ENCODE peak calls at places on chromosomes 3 and 15, in nine cellular contexts. One of them, this sample, is unnamed. For H3K4me1, the result is how much of the 10 kb centered on the place peaks cover.

GRCh38 chr3:123584988-123585937 is at the start of gene HACD2:
- DNase-seq in OCI-LY7: peak
- DNase-seq in left lung: peak
- DNase-seq in breast epithelium: peak
- DNase-seq in A549: peak
- DNase-seq in pancreas: peak
- DNase-seq in keratinocyte: no peak
- DNase-seq in mammary epithelial cell: peak
- DNase-seq in stomach: peak
- DNase-seq in this sample: peak

GRCh38 chr3:118884748-118885206 is 149.9 kb downstream of the IGSF11 start:
- DNase-seq in OCI-LY7: peak
- DNase-seq in left lung: peak
- DNase-seq in breast epithelium: peak
- DNase-seq in A549: peak
- DNase-seq in pancreas: peak
- DNase-seq in keratinocyte: no peak
- DNase-seq in mammary epithelial cell: peak
- DNase-seq in stomach: peak
- DNase-seq in this sample: peak

GRCh38 chr3:48770187-48770502 is 53.1 kb upstream of the IP6K2 start:
- DNase-seq in OCI-LY7: no peak
- DNase-seq in left lung: no peak
- DNase-seq in breast epithelium: no peak
- DNase-seq in A549: no peak
- DNase-seq in pancreas: no peak
- DNase-seq in keratinocyte: no peak
- DNase-seq in mammary epithelial cell: no peak
- DNase-seq in stomach: no peak
- DNase-seq in this sample: no peak

GRCh38 chr3:44330444-44330843 is 8.1 kb upstream of the TCAIM start:
- DNase-seq in OCI-LY7: no peak
- DNase-seq in left lung: no peak
- DNase-seq in breast epithelium: no peak
- DNase-seq in A549: no peak
- DNase-seq in pancreas: no peak
- DNase-seq in keratinocyte: no peak
- DNase-seq in mammary epithelial cell: no peak
- DNase-seq in stomach: no peak
- DNase-seq in this sample: no peak

GRCh38 chr3:52346623-52347530 is 30.8 kb downstream of the DNAH1 start:
- DNase-seq in OCI-LY7: no peak
- DNase-seq in left lung: no peak
- DNase-seq in breast epithelium: no peak
- DNase-seq in A549: no peak
- DNase-seq in pancreas: peak
- DNase-seq in keratinocyte: no peak
- DNase-seq in mammary epithelial cell: peak
- DNase-seq in stomach: no peak
- DNase-seq in this sample: no peak

GRCh38 chr3:22713936-22714335 is 489.2 kb upstream of the UBE2E2 start:
- DNase-seq in OCI-LY7: no peak
- DNase-seq in left lung: no peak
- DNase-seq in breast epithelium: no peak
- DNase-seq in A549: peak
- DNase-seq in pancreas: no peak
- DNase-seq in keratinocyte: no peak
- DNase-seq in mammary epithelial cell: peak
- DNase-seq in stomach: no peak
- DNase-seq in this sample: no peak

GRCh38 chr3:58163234-58163633 is 47.5 kb downstream of the DNASE1L3 start:
- DNase-seq in OCI-LY7: no peak
- DNase-seq in left lung: peak
- DNase-seq in breast epithelium: no peak
- DNase-seq in A549: no peak
- DNase-seq in pancreas: no peak
- DNase-seq in keratinocyte: no peak
- DNase-seq in mammary epithelial cell: no peak
- DNase-seq in stomach: no peak
- DNase-seq in this sample: no peak

GRCh38 chr3:49930922-49931321 is 1.3 kb upstream of the MON1A start:
- DNase-seq in OCI-LY7: peak
- DNase-seq in left lung: no peak
- DNase-seq in breast epithelium: no peak
- DNase-seq in A549: no peak
- DNase-seq in pancreas: no peak
- DNase-seq in keratinocyte: no peak
- DNase-seq in mammary epithelial cell: no peak
- DNase-seq in stomach: no peak
- DNase-seq in this sample: no peak

GRCh38 chr3:183213941-183214612 is 39.0 kb upstream of the B3GNT5 start:
- DNase-seq in OCI-LY7: peak
- DNase-seq in left lung: no peak
- DNase-seq in breast epithelium: no peak
- DNase-seq in A549: no peak
- DNase-seq in pancreas: no peak
- DNase-seq in keratinocyte: no peak
- DNase-seq in mammary epithelial cell: no peak
- DNase-seq in stomach: no peak
- DNase-seq in this sample: no peak

GRCh38 chr15:36778516-36778915 is 199.1 kb downstream of the CDIN1 start:
- DNase-seq in OCI-LY7: no peak
- DNase-seq in left lung: no peak
- DNase-seq in breast epithelium: no peak
- DNase-seq in A549: no peak
- DNase-seq in pancreas: no peak
- DNase-seq in keratinocyte: no peak
- DNase-seq in mammary epithelial cell: no peak
- DNase-seq in stomach: no peak
- DNase-seq in this sample: no peak

GRCh38 chr3:12932347-12932746 is 91.0 kb upstream of the RPL32 start:
- DNase-seq in OCI-LY7: no peak
- DNase-seq in left lung: no peak
- DNase-seq in breast epithelium: no peak
- DNase-seq in A549: no peak
- DNase-seq in pancreas: no peak
- DNase-seq in keratinocyte: no peak
- DNase-seq in mammary epithelial cell: no peak
- DNase-seq in stomach: no peak
- DNase-seq in this sample: peak

GRCh38 chr15:39066677-39067076 is 502.1 kb upstream of the RASGRP1 start:
- DNase-seq in OCI-LY7: no peak
- DNase-seq in left lung: no peak
- DNase-seq in breast epithelium: no peak
- DNase-seq in A549: no peak
- DNase-seq in pancreas: no peak
- DNase-seq in keratinocyte: no peak
- DNase-seq in mammary epithelial cell: no peak
- DNase-seq in stomach: no peak
- DNase-seq in this sample: no peak

GRCh38 chr3:148379763-148380162 is 317.9 kb upstream of the AGTR1 start:
- DNase-seq in OCI-LY7: peak
- DNase-seq in left lung: no peak
- DNase-seq in breast epithelium: no peak
- DNase-seq in A549: peak
- DNase-seq in pancreas: no peak
- DNase-seq in keratinocyte: no peak
- DNase-seq in mammary epithelial cell: peak
- DNase-seq in stomach: no peak
- DNase-seq in this sample: no peak

GRCh38 chr15:57387644-57388076 is 11.4 kb downstream of the CGNL1 start:
- DNase-seq in OCI-LY7: no peak
- DNase-seq in left lung: peak
- DNase-seq in breast epithelium: no peak
- DNase-seq in A549: no peak
- DNase-seq in pancreas: no peak
- DNase-seq in keratinocyte: no peak
- DNase-seq in mammary epithelial cell: no peak
- DNase-seq in stomach: no peak
- DNase-seq in this sample: peak

GRCh38 chr15:81002254-81003022 is 1.7 kb downstream of the TLNRD1 start:
- DNase-seq in OCI-LY7: no peak
- DNase-seq in left lung: peak
- DNase-seq in breast epithelium: no peak
- DNase-seq in A549: no peak
- DNase-seq in pancreas: peak
- DNase-seq in keratinocyte: no peak
- DNase-seq in mammary epithelial cell: no peak
- DNase-seq in stomach: no peak
- DNase-seq in this sample: no peak

GRCh38 chr3:94069242-94069813 is 6.5 kb downstream of the NSUN3 start:
- DNase-seq in OCI-LY7: peak
- DNase-seq in left lung: no peak
- DNase-seq in breast epithelium: no peak
- DNase-seq in A549: peak
- DNase-seq in pancreas: no peak
- DNase-seq in keratinocyte: no peak
- DNase-seq in mammary epithelial cell: no peak
- DNase-seq in stomach: no peak
- DNase-seq in this sample: no peak

GRCh38 chr15:58980351-58980939 is 7.0 kb upstream of the RNF111 start:
- DNase-seq in OCI-LY7: peak
- DNase-seq in left lung: no peak
- DNase-seq in breast epithelium: no peak
- DNase-seq in A549: peak
- DNase-seq in pancreas: no peak
- DNase-seq in keratinocyte: no peak
- DNase-seq in mammary epithelial cell: no peak
- DNase-seq in stomach: no peak
- DNase-seq in this sample: no peak

GRCh38 chr15:43246261-43246764 is 20.4 kb downstream of the TGM5 start:
- DNase-seq in OCI-LY7: no peak
- DNase-seq in left lung: no peak
- DNase-seq in breast epithelium: no peak
- DNase-seq in A549: no peak
- DNase-seq in pancreas: no peak
- DNase-seq in keratinocyte: no peak
- DNase-seq in mammary epithelial cell: no peak
- DNase-seq in stomach: no peak
- DNase-seq in this sample: no peak

DNA sequence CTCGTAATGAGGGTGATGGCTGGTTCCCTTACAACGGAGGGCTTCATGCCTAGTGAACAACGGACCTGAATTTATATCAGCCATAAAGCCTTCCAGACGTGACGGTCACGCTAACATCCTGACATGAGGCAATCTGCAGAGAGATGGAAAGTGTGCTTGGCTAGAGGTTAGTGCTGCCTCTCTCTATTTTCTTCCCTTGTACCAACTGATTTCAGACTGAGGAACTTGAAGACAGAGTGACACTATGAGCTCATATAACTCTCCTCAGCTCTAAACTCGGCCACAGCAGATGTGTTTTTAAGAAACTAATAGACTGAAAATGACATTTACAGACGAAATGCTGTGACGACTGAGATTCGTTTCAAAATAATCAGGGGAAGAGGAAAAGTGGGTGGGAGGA is 122.4 kb downstream of the XXYLT1 start:
- DNase-seq in OCI-LY7: peak
- DNase-seq in left lung: no peak
- DNase-seq in breast epithelium: no peak
- DNase-seq in A549: no peak
- DNase-seq in pancreas: no peak
- DNase-seq in keratinocyte: no peak
- DNase-seq in mammary epithelial cell: no peak
- DNase-seq in stomach: no peak
- DNase-seq in this sample: no peak
- H3K4me1 ChIP-seq in OCI-LY7: half or more
- H3K4me1 ChIP-seq in left lung: under half
- H3K4me1 ChIP-seq in breast epithelium: under half
- H3K4me1 ChIP-seq in A549: under half
- H3K4me1 ChIP-seq in pancreas: under half
- H3K4me1 ChIP-seq in keratinocyte: under half
- H3K4me1 ChIP-seq in mammary epithelial cell: under half
- H3K4me1 ChIP-seq in stomach: half or more
- H3K4me1 ChIP-seq in this sample: half or more

GRCh38 chr3:142003291-142003690 is 126.8 kb downstream of the ATP1B3 start:
- DNase-seq in OCI-LY7: no peak
- DNase-seq in left lung: no peak
- DNase-seq in breast epithelium: no peak
- DNase-seq in A549: no peak
- DNase-seq in pancreas: no peak
- DNase-seq in keratinocyte: no peak
- DNase-seq in mammary epithelial cell: no peak
- DNase-seq in stomach: no peak
- DNase-seq in this sample: no peak
- TF ChIP-seq CTCF in OCI-LY7: no peak
- TF ChIP-seq CTCF in left lung: no peak
- TF ChIP-seq CTCF in breast epithelium: no peak
- TF ChIP-seq CTCF in A549: no peak
- TF ChIP-seq CTCF in pancreas: no peak
- TF ChIP-seq CTCF in keratinocyte: no peak
- TF ChIP-seq CTCF in mammary epithelial cell: no peak
- TF ChIP-seq CTCF in stomach: no peak
- TF ChIP-seq CTCF in this sample: no peak

DNA sequence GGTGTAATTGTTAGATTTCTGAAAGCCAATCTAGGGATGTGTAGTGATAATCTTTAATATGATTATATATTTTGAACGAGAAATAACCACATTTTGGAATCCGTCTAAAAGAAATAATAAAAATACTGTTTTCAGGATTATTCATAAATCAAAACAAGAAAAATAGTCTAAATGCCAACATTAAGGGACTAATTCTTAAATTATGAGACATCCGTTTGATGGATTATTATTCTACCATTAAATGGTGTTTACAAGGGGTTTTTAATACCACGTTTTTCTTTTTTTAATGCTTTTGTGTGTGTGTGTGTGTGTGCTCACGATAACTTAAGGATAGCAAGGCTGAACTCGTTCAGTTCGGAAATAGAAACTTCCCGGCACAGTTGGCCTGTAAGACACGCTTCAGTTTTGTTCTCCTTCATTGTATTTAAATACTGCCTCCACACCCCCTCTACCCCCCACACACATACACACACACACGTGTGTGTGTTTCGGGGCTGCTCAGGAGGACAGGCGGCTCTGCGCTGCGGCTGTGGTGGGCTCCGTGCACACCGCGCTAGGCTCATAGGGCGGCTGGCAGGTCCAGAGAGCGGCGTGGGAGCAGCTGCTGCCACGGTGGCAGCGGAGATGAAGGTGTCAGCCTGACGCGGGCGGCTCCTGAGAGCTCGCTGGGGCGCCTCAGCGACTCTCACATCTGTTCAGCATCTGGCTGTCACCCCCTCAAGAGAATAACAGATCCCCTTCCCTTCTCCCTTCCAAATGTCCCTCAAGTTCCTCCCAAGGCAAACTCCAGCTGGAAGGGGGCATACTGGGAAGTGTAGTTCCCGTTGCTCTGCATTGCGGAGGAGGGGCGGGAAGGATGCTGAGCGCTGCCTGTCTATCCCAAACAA is 23.0 kb upstream of the ANP32A start:
- DNase-seq in OCI-LY7: peak
- DNase-seq in left lung: no peak
- DNase-seq in breast epithelium: no peak
- DNase-seq in A549: no peak
- DNase-seq in pancreas: no peak
- DNase-seq in keratinocyte: no peak
- DNase-seq in mammary epithelial cell: no peak
- DNase-seq in stomach: no peak
- DNase-seq in this sample: no peak
- H3K4me3 ChIP-seq in OCI-LY7: peak
- H3K4me3 ChIP-seq in left lung: peak
- H3K4me3 ChIP-seq in breast epithelium: peak
- H3K4me3 ChIP-seq in A549: peak
- H3K4me3 ChIP-seq in pancreas: peak
- H3K4me3 ChIP-seq in keratinocyte: peak
- H3K4me3 ChIP-seq in mammary epithelial cell: peak
- H3K4me3 ChIP-seq in stomach: peak
- H3K4me3 ChIP-seq in this sample: peak

GRCh38 chr15:74792227-74793016 is 10.5 kb downstream of the CSK start:
- DNase-seq in OCI-LY7: no peak
- DNase-seq in left lung: no peak
- DNase-seq in breast epithelium: no peak
- DNase-seq in A549: no peak
- DNase-seq in pancreas: no peak
- DNase-seq in keratinocyte: no peak
- DNase-seq in mammary epithelial cell: no peak
- DNase-seq in stomach: no peak
- DNase-seq in this sample: no peak
- H3K4me1 ChIP-seq in OCI-LY7: half or more
- H3K4me1 ChIP-seq in left lung: under half
- H3K4me1 ChIP-seq in breast epithelium: under half
- H3K4me1 ChIP-seq in A549: under half
- H3K4me1 ChIP-seq in pancreas: under half
- H3K4me1 ChIP-seq in keratinocyte: half or more
- H3K4me1 ChIP-seq in mammary epithelial cell: under half
- H3K4me1 ChIP-seq in stomach: half or more
- H3K4me1 ChIP-seq in this sample: half or more

This sample was measured in right atrium auricular region.